ENCODE peak calls at places on chromosomes 13 and 19, in nine cellular contexts. A is GM23338, W is HCT116, S is neural progenitor cell, G is GM23248, U is SK-N-SH, M is MM.1S, V is PC-3, H is hepatocyte. J is an unnamed sample.

GRCh38 chr19:1962674-1963073 is 21.7 kb downstream of the CSNK1G2 start:
- DNase-seq in A (no peak), W (no peak), S (no peak), G (no peak), U (no peak), M (no peak), V (no peak), H (no peak), J (no peak)

GRCh38 chr13:77375554-77375953 is 48.7 kb upstream of the MYCBP2 start:
- DNase-seq in A (no peak), W (no peak), S (no peak), G (peak), U (no peak), M (no peak), V (no peak), H (no peak), J (no peak)

GRCh38 chr13:32581177-32581786 is 5.0 kb upstream of the PDS5B start:
- DNase-seq in A (peak), W (peak), S (peak), G (peak), U (no peak), M (peak), V (peak), H (peak), J (peak)

GRCh38 chr13:49669735-49670309 is 21.5 kb downstream of the EBPL start:
- DNase-seq in A (peak), W (peak), S (peak), G (peak), U (peak), M (peak), V (peak), H (peak), J (peak)

GRCh38 chr19:435707-436412 is 25.0 kb downstream of the SHC2 start:
- DNase-seq in A (no peak), W (no peak), S (no peak), G (no peak), U (no peak), M (no peak), V (no peak), H (no peak), J (no peak)

GRCh38 chr19:35397064-35397463 is 26.2 kb downstream of the GPR42 start:
- DNase-seq in A (no peak), W (no peak), S (no peak), G (no peak), U (no peak), M (no peak), V (no peak), H (no peak), J (no peak)

GRCh38 chr13:97342936-97343335 is 91.0 kb upstream of the RAP2A start:
- DNase-seq in A (no peak), W (no peak), S (no peak), G (no peak), U (no peak), M (no peak), V (no peak), H (no peak), J (no peak)

GRCh38 chr19:14147797-14148605 is 11.6 kb upstream of the ASF1B start:
- DNase-seq in A (peak), W (peak), S (peak), G (peak), U (peak), M (no peak), V (peak), H (peak), J (peak)

GRCh38 chr13:93182406-93182805 is 44.2 kb upstream of the GPC6 start:
- DNase-seq in A (no peak), W (no peak), S (no peak), G (no peak), U (no peak), M (no peak), V (no peak), H (no peak), J (no peak)

GRCh38 chr19:3683405-3683865 is 16.8 kb downstream of the PIP5K1C start:
- DNase-seq in A (peak), W (no peak), S (peak), G (no peak), U (no peak), M (no peak), V (no peak), H (peak), J (no peak)

GRCh38 chr19:8665468-8666213 is 33.0 kb downstream of the ACTL9 start:
- DNase-seq in A (no peak), W (no peak), S (no peak), G (no peak), U (no peak), M (peak), V (no peak), H (no peak), J (no peak)

GRCh38 chr13:92767468-92767867 is 459.1 kb upstream of the GPC6 start:
- DNase-seq in A (no peak), W (no peak), S (no peak), G (no peak), U (no peak), M (peak), V (no peak), H (no peak), J (no peak)

GRCh38 chr13:87398047-87398446 is 273.1 kb upstream of the SLITRK5 start:
- DNase-seq in A (peak), W (no peak), S (no peak), G (no peak), U (no peak), M (no peak), V (no peak), H (no peak), J (no peak)

GRCh38 chr19:50838239-50838638 is 4.9 kb upstream of the KLK15 start:
- DNase-seq in A (peak), W (peak), S (peak), G (peak), U (no peak), M (no peak), V (peak), H (no peak), J (peak)

GRCh38 chr13:28408235-28408848 is 86.6 kb downstream of the FLT1 start:
- DNase-seq in A (no peak), W (no peak), S (no peak), G (no peak), U (no peak), M (no peak), V (no peak), H (peak), J (no peak)

GRCh38 chr13:94992277-94992989 is 280.1 kb upstream of the SOX21 start:
- DNase-seq in A (no peak), W (no peak), S (no peak), G (no peak), U (no peak), M (no peak), V (no peak), H (no peak), J (no peak)
- TF ChIP-seq EZH2phosphoT487 in A (no peak), W (no peak), S (no peak), G (no peak), U (no peak), M (no peak), V (no peak), H (no peak), J (no peak)

GRCh38 chr19:18291019-18291524 is 9.7 kb upstream of the JUND start:
- DNase-seq in A (peak), W (no peak), S (no peak), G (no peak), U (peak), M (no peak), V (no peak), H (no peak), J (no peak)

GRCh38 chr19:18289471-18290066 is 8.1 kb upstream of the JUND start:
- DNase-seq in A (no peak), W (no peak), S (no peak), G (no peak), U (no peak), M (no peak), V (no peak), H (no peak), J (no peak)

GRCh38 chr19:18286973-18287635 is 5.7 kb upstream of the JUND start:
- DNase-seq in A (peak), W (no peak), S (peak), G (no peak), U (no peak), M (no peak), V (no peak), H (no peak), J (no peak)

GRCh38 chr19:18290250-18291018 is 9.0 kb upstream of the JUND start:
- DNase-seq in A (no peak), W (no peak), S (no peak), G (peak), U (no peak), M (no peak), V (no peak), H (no peak), J (no peak)

GRCh38 chr19:18287836-18288772 is 6.7 kb upstream of the JUND start:
- DNase-seq in A (peak), W (no peak), S (peak), G (no peak), U (no peak), M (no peak), V (no peak), H (peak), J (no peak)
- H3K27ac ChIP-seq in A (peak), W (no peak), S (no peak), G (no peak), U (no peak), M (no peak), V (no peak), H (peak), J (no peak)

GRCh38 chr13:40485611-40486517 is 180.6 kb downstream of the FOXO1 start:
- DNase-seq in A (no peak), W (no peak), S (peak), G (no peak), U (no peak), M (peak), V (no peak), H (no peak), J (peak)

GRCh38 chr13:40486518-40487163 is 179.8 kb downstream of the FOXO1 start:
- DNase-seq in A (no peak), W (no peak), S (no peak), G (no peak), U (no peak), M (no peak), V (no peak), H (no peak), J (no peak)

GRCh38 chr13:40483601-40484000 is 182.8 kb downstream of the FOXO1 start:
- DNase-seq in A (no peak), W (no peak), S (no peak), G (no peak), U (no peak), M (no peak), V (no peak), H (no peak), J (peak)

GRCh38 chr13:40484101-40484800 is 182.2 kb downstream of the FOXO1 start:
- DNase-seq in A (no peak), W (no peak), S (no peak), G (peak), U (no peak), M (no peak), V (no peak), H (no peak), J (peak)

GRCh38 chr13:40484981-40485380 is 181.5 kb downstream of the FOXO1 start:
- DNase-seq in A (no peak), W (no peak), S (no peak), G (no peak), U (no peak), M (no peak), V (no peak), H (no peak), J (no peak)
- TF ChIP-seq EZH2phosphoT487 in A (no peak), W (no peak), S (no peak), G (no peak), U (no peak), M (no peak), V (no peak), H (no peak), J (no peak)

DNA sequence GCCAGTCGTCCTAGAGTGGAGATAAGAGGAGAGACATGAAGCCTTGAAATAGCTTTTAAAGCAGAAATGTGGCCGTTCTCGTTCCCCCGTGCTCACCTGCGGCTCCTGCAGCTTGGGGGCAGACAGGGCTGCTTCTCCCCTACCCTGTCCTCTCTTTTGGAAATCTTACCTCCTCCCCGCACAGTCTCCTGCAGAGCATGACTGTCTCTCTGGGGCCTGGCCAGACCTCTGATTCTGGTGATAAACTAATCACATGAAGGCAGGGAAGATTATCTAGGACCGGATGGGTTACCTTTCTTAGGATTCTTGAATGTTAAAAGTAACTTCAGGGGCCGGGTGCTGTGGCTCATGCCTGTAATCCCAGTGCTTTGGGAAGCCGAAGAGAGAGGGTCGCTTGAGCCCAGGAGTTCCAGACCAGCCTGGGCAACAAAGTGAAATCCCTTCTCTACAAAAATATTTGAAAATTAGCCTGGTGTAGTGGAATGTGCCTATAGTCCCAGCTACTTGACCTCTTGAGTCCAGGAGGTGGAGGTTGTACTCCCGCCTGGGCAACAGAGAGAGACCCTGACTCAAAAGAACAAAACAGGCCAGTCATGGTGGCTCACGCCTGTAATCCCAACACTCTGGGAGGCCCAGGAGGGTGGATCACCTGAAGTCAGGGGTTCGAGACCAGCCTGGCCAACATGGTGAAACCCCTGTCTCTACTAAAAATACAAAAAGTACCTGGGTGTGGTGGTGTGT is 8.1 kb downstream of the CEBPA start:
- DNase-seq in A (no peak), W (no peak), S (no peak), G (no peak), U (no peak), M (no peak), V (no peak), H (no peak), J (no peak)
- H3K27ac ChIP-seq in A (no peak), W (no peak), S (no peak), G (no peak), U (no peak), M (no peak), V (no peak), H (peak), J (no peak)

DNA sequence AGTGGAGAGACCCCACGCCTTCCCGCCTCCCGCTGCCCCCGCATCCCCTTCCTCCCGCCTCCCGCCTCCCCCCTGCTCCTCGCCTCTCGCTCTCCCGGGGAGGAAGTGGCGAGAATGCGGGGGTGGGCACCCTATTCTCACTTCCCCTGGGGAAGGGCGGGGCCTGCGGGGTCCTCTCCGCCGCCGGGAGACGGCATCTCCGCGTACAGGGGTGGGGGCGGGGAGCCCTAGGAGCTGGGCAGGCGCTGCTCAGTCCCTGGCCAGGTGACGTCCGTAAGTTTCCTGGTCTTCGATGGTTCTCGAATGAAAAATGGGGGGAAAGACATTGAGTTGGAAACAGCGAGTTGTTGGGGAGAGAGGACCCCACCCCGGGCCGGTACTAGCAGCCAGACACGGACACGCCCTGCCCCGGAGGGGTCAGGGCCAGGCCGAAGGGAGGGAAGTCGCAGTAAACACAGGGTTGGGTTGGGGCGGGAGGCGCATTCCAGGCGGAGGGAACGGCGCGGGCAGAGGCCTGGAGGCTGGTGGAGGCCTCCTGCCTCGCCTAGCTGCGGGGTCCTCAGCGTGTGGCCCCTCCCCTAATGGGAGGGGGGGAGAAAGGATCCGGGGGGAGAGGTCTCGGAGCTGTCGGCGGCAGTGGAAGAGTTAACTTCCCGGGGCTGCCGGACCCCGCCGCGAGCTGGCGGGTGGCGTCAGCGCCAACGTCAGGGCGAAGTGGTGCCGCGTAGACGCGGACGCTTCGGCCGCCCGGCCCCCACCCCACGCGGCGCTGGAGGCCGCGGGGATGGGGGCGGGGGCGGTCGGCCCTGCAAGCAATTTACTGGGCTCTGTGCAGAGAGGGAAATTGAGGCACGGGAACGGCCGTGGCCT is 10.4 kb upstream of the JUND start:
- DNase-seq in A (peak), W (no peak), S (peak), G (peak), U (peak), M (no peak), V (peak), H (peak), J (peak)
- TF ChIP-seq EZH2phosphoT487 in A (no peak), W (no peak), S (no peak), G (no peak), U (no peak), M (no peak), V (no peak), H (no peak), J (no peak)

GRCh38 chr13:60332682-60333081 is 64.3 kb upstream of the TDRD3 start:
- DNase-seq in A (no peak), W (no peak), S (no peak), G (no peak), U (no peak), M (no peak), V (no peak), H (no peak), J (no peak)

GRCh38 chr13:60335531-60335930 is 61.5 kb upstream of the TDRD3 start:
- DNase-seq in A (peak), W (no peak), S (peak), G (peak), U (no peak), M (no peak), V (peak), H (no peak), J (peak)

GRCh38 chr13:60338754-60339153 is 58.3 kb upstream of the TDRD3 start:
- DNase-seq in A (peak), W (no peak), S (no peak), G (no peak), U (no peak), M (no peak), V (no peak), H (no peak), J (no peak)

GRCh38 chr13:60331249-60332012 is 65.6 kb upstream of the TDRD3 start:
- DNase-seq in A (peak), W (no peak), S (no peak), G (no peak), U (no peak), M (no peak), V (no peak), H (no peak), J (no peak)

DNA sequence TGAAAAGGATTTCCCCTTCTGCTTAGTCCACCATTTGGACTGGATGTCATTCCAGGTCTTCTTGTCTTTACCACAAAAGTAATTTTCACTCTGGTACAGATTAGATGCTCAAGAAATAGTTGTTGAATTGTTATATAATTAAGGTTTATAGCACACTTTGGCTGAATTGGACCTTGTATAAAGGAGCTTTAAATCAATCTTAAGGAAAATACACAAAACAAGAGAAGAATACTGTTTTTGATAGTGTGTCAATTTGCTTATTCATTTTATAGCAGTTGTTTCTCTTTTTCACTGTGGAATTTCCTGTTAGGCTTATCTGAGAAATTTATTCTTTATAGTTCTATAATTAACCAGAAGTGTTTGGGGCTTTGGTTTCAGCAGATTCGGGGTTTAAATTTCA is 62.7 kb upstream of the TDRD3 start:
- DNase-seq in A (no peak), W (no peak), S (no peak), G (no peak), U (no peak), M (no peak), V (no peak), H (no peak), J (no peak)
- H3K27ac ChIP-seq in A (no peak), W (no peak), S (no peak), G (no peak), U (no peak), M (no peak), V (no peak), H (no peak), J (no peak)

GRCh38 chr13:110644892-110645521 is 29.7 kb downstream of the NAXD start:
- DNase-seq in A (peak), W (no peak), S (peak), G (peak), U (peak), M (peak), V (peak), H (peak), J (peak)
- TF ChIP-seq EZH2phosphoT487 in A (no peak), W (no peak), S (no peak), G (no peak), U (no peak), M (no peak), V (no peak), H (no peak), J (no peak)

J was measured in OCI-LY7.